ENCODE peak calls at places on chromosomes 6 and 20, in seven cellular contexts. Z, A, C, O, R, S and L are unnamed samples.

GRCh38 chr20:37945034-37945660 is 42.2 kb downstream of the VSTM2L start:
- DNase-seq in Z (peak), A (no peak), C (peak), O (no peak), R (no peak), S (peak), L (peak)

GRCh38 chr6:26199057-26199772 is 112.0 kb downstream of the HFE start:
- DNase-seq in Z (peak), A (peak), C (peak), O (no peak), R (peak), S (peak), L (no peak)

GRCh38 chr6:133609404-133610270 is 279.3 kb upstream of the TCF21 start:
- DNase-seq in Z (no peak), A (no peak), C (no peak), O (no peak), R (no peak), S (no peak), L (no peak)

GRCh38 chr6:160042788-160043301 is 74.0 kb downstream of the IGF2R start:
- DNase-seq in Z (no peak), A (no peak), C (no peak), O (no peak), R (no peak), S (no peak), L (no peak)

GRCh38 chr20:38198238-38198861 is 33.3 kb upstream of the TGM2 start:
- DNase-seq in Z (peak), A (no peak), C (no peak), O (no peak), R (no peak), S (no peak), L (no peak)

GRCh38 chr6:113734886-113735481 is 122.2 kb upstream of the MARCKS start:
- DNase-seq in Z (no peak), A (no peak), C (no peak), O (no peak), R (no peak), S (no peak), L (no peak)

GRCh38 chr6:14713966-14714631 is 531.8 kb upstream of the JARID2 start:
- DNase-seq in Z (no peak), A (no peak), C (no peak), O (no peak), R (no peak), S (no peak), L (no peak)

GRCh38 chr6:42017021-42017643 is 33.2 kb upstream of the TAF8 start:
- DNase-seq in Z (no peak), A (no peak), C (no peak), O (no peak), R (peak), S (peak), L (no peak)

GRCh38 chr20:61942526-61942925 is 123.2 kb downstream of the TAF4 start:
- DNase-seq in Z (peak), A (peak), C (no peak), O (no peak), R (no peak), S (peak), L (no peak)

GRCh38 chr6:170037541-170038250 is 253.2 kb downstream of the DLL1 start:
- DNase-seq in Z (peak), A (no peak), C (peak), O (no peak), R (no peak), S (peak), L (peak)

GRCh38 chr6:163814494-163815364 is 400.2 kb downstream of the QKI start:
- DNase-seq in Z (peak), A (peak), C (no peak), O (no peak), R (no peak), S (no peak), L (no peak)

GRCh38 chr6:169169941-169170582 is 83.6 kb downstream of the THBS2 start:
- DNase-seq in Z (peak), A (no peak), C (no peak), O (no peak), R (no peak), S (no peak), L (no peak)

GRCh38 chr6:109165392-109165964 is 70.2 kb downstream of the CEP57L1 start:
- DNase-seq in Z (no peak), A (peak), C (no peak), O (no peak), R (no peak), S (no peak), L (no peak)

GRCh38 chr6:7381092-7381491 is 8.4 kb downstream of the CAGE1 start:
- DNase-seq in Z (no peak), A (no peak), C (no peak), O (no peak), R (no peak), S (no peak), L (no peak)

GRCh38 chr20:61807426-61808160 is 258.1 kb downstream of the TAF4 start:
- DNase-seq in Z (no peak), A (peak), C (no peak), O (no peak), R (no peak), S (peak), L (no peak)

GRCh38 chr20:3723284-3723683 is 9.2 kb upstream of the HSPA12B start:
- DNase-seq in Z (no peak), A (no peak), C (no peak), O (no peak), R (no peak), S (no peak), L (no peak)

GRCh38 chr20:44582321-44583025 is at the start of gene PKIG:
- DNase-seq in Z (no peak), A (peak), C (no peak), O (no peak), R (no peak), S (no peak), L (no peak)

GRCh38 chr20:1802385-1803215 is 92.6 kb upstream of the SIRPA start:
- DNase-seq in Z (peak), A (peak), C (no peak), O (peak), R (peak), S (peak), L (peak)

GRCh38 chr20:40651121-40651520 is 37.9 kb downstream of the MAFB start:
- DNase-seq in Z (no peak), A (no peak), C (no peak), O (no peak), R (no peak), S (no peak), L (no peak)

GRCh38 chr20:17655865-17656489 is 26.1 kb downstream of the RRBP1 start:
- DNase-seq in Z (no peak), A (peak), C (no peak), O (no peak), R (no peak), S (peak), L (no peak)

GRCh38 chr20:18989736-18990474 is 176.3 kb downstream of the SCP2D1 start:
- DNase-seq in Z (peak), A (peak), C (no peak), O (no peak), R (no peak), S (no peak), L (no peak)

GRCh38 chr6:5084787-5085637 is at the start of gene PPP1R3G:
- DNase-seq in Z (peak), A (peak), C (no peak), O (no peak), R (peak), S (peak), L (no peak)

GRCh38 chr6:112203577-112204349 is 50.6 kb downstream of the LAMA4 start:
- DNase-seq in Z (no peak), A (no peak), C (no peak), O (no peak), R (no peak), S (no peak), L (no peak)

GRCh38 chr6:87407531-87407895 is 259 bp upstream of the CFAP206 start:
- DNase-seq in Z (no peak), A (no peak), C (no peak), O (no peak), R (no peak), S (no peak), L (no peak)

GRCh38 chr20:33490023-33490933 is at the start of gene CBFA2T2:
- DNase-seq in Z (peak), A (peak), C (no peak), O (no peak), R (peak), S (no peak), L (no peak)

GRCh38 chr6:131764350-131764749 is 43.5 kb upstream of the ENPP1 start:
- DNase-seq in Z (no peak), A (no peak), C (no peak), O (no peak), R (no peak), S (no peak), L (no peak)

GRCh38 chr20:11544029-11544678 is 373.5 kb upstream of the BTBD3 start:
- DNase-seq in Z (no peak), A (no peak), C (no peak), O (peak), R (no peak), S (no peak), L (no peak)

GRCh38 chr20:42530855-42531674 is 658.6 kb downstream of the PTPRT start:
- DNase-seq in Z (no peak), A (no peak), C (no peak), O (no peak), R (no peak), S (no peak), L (no peak)

GRCh38 chr20:62337558-62338293 is 29.4 kb downstream of the LAMA5 start:
- DNase-seq in Z (no peak), A (no peak), C (no peak), O (no peak), R (no peak), S (peak), L (no peak)

GRCh38 chr6:46998436-46999017 is 43.6 kb downstream of the ADGRF1 start:
- DNase-seq in Z (no peak), A (no peak), C (no peak), O (no peak), R (no peak), S (no peak), L (no peak)

GRCh38 chr6:114430534-114431124 is 87.8 kb upstream of the HS3ST5 start:
- DNase-seq in Z (no peak), A (no peak), C (no peak), O (no peak), R (no peak), S (no peak), L (no peak)

GRCh38 chr20:35741892-35742740 is at the start of gene RBM39:
- DNase-seq in Z (peak), A (peak), C (peak), O (peak), R (peak), S (peak), L (peak)

GRCh38 chr20:35742741-35743523 is 872 bp upstream of the RBM39 start:
- DNase-seq in Z (no peak), A (no peak), C (no peak), O (no peak), R (no peak), S (no peak), L (no peak)

GRCh38 chr20:35738410-35739179 is 3.5 kb downstream of the RBM39 start:
- DNase-seq in Z (no peak), A (no peak), C (no peak), O (no peak), R (no peak), S (no peak), L (no peak)

GRCh38 chr20:35737865-35738333 is 4.2 kb downstream of the RBM39 start:
- DNase-seq in Z (no peak), A (no peak), C (no peak), O (no peak), R (no peak), S (no peak), L (no peak)

GRCh38 chr20:35739294-35740163 is 2.5 kb downstream of the RBM39 start:
- DNase-seq in Z (no peak), A (no peak), C (no peak), O (no peak), R (no peak), S (no peak), L (no peak)
- TF ChIP-seq CTCF in Z (no peak), A (peak), C (no peak), O (peak), R (peak), S (no peak), L (peak)

GRCh38 chr20:8388146-8388545 is 256.1 kb downstream of the PLCB1 start:
- DNase-seq in Z (no peak), A (no peak), C (no peak), O (no peak), R (no peak), S (no peak), L (no peak)
- TF ChIP-seq CTCF in Z (no peak), A (no peak), C (no peak), O (no peak), R (no peak), S (no peak), L (no peak)

DNA sequence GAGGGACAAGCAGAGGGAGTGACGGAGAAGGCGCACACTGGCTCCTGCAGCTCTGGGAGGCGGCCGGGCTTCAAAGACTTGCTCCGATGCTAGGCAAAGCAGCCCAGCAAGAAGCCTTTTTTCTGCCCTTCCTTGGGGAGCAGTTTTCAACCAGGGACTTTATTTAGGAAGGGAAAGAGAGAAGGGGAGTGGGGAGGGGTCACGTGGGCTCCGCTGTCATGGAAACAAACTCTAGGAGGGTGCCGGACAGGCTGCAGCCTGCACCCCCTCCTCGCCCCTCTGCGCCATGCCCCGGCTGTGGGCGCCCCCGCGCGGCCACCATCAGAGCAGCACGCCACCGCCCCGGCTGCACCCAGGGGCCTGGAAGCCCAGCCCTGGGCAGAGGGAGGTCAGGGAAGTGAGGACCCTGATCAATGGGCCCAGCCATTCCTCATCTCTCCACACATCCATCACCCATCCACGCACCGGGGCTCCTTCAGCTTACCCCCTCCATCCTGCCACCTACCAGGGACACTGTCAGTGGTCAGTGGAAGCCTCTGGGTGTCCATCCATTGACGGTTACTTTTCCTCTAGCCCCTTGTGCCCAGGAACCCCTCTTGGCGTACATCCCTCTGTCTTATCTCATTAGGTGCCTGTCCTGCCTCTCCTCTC is 66.6 kb upstream of the CCDC167 start:
- DNase-seq in Z (peak), A (peak), C (peak), O (peak), R (no peak), S (peak), L (peak)
- TF ChIP-seq CTCF in Z (no peak), A (peak), C (peak), O (peak), R (peak), S (peak), L (peak)

GRCh38 chr6:85537055-85537494 is 56.6 kb downstream of the SNX14 start:
- DNase-seq in Z (no peak), A (no peak), C (no peak), O (no peak), R (no peak), S (no peak), L (no peak)
- TF ChIP-seq CTCF in Z (no peak), A (peak), C (peak), O (peak), R (peak), S (peak), L (peak)

DNA sequence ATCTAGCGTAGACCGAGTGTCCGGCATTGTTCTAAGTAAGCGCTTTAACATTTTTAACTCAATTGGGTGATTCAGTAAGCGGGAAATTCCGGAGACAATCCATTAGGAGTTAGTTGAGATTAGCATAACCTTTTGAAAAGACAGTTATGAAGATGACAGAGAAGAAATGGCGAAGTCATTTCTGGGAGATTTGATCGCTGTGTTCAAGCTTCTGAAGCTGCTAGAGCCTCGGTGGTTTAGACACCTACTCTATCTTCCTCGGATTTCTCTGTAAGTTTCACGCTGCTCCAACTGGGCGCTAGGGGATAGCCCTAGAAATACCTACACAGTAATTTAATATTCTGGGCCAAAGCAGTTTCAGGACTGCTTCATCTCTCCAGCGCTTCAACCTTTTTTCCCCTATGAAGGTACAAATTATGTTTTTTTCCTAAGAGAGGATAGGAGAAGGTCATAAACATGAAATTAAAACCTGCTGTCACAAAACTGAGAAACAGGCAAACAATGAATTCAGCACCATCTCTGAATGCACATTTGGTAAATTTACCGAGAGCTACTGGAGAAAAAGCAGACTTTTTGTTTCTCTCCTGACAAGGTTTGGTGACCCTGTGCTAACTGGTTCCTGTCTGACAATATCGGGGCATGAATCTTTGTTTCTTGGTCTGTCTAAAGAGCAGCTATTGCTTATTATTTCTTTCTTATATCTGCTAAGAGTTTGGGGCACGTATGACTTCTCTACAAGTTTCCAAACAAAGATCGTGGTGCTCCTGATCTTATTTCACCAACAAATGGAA is 22.4 kb downstream of the ZNF311 start:
- DNase-seq in Z (no peak), A (no peak), C (no peak), O (no peak), R (no peak), S (no peak), L (no peak)
- TF ChIP-seq CTCF in Z (no peak), A (no peak), C (no peak), O (peak), R (no peak), S (no peak), L (peak)